ENCODE peak calls at places on chromosomes 6 and 20, in ten cellular contexts. A is thoracic aorta, K is fibroblast of mammary gland, J is body of pancreas, S is cardiac fibroblast, D is stomach, H is astrocyte of the spinal cord, F is mammary epithelial cell, T is GM23338, P is AG04449. C is an unnamed sample.

GRCh38 chr6:151692216-151692615 is 115.3 kb upstream of the ESR1 start:
- DNase-seq in F (no peak), J (no peak), T (no peak), K (peak; percentile 16), P (no peak), S (no peak), H (no peak), D (no peak), A (no peak), C (no peak)

GRCh38 chr6:156787569-156788492 is 10.7 kb downstream of the ARID1B start:
- DNase-seq in T (peak; percentile 31), K (no peak), P (no peak), J (no peak), H (no peak), D (no peak), A (no peak), F (no peak), S (no peak), C (no peak)

GRCh38 chr6:7087066-7087465 is 20.7 kb upstream of the RREB1 start:
- DNase-seq in P (no peak), K (peak; percentile 36), J (no peak), H (peak; percentile 41), D (no peak), S (peak; percentile 42), A (no peak), T (peak; percentile 65), F (no peak), C (peak; percentile 40)

GRCh38 chr20:35190556-35190955 is 18.7 kb downstream of the PROCR start:
- DNase-seq in D (no peak), F (no peak), P (no peak), T (no peak), K (no peak), S (no peak), A (no peak), H (no peak), J (no peak), C (no peak)

GRCh38 chr20:58695084-58695722 is 2.6 kb downstream of the NPEPL1 start:
- DNase-seq in D (no peak), A (no peak), H (no peak), J (no peak), K (no peak), P (no peak), F (no peak), T (no peak), S (no peak), C (no peak)

GRCh38 chr6:56806368-56806767 is 148.5 kb upstream of the BEND6 start:
- DNase-seq in A (no peak), D (no peak), K (no peak), P (no peak), S (no peak), H (no peak), T (no peak), J (no peak), F (no peak), C (peak; percentile 15)

GRCh38 chr6:143060806-143061596 is at the start of gene AIG1:
- DNase-seq in T (peak; percentile 73), P (no peak), K (no peak), F (peak; percentile 75), H (no peak), S (no peak), A (peak; percentile 6), J (peak; percentile 79), D (no peak), C (no peak)

GRCh38 chr6:144334150-144334708 is 49.1 kb downstream of the UTRN start:
- DNase-seq in A (no peak), D (no peak), T (no peak), K (no peak), J (no peak), F (no peak), P (no peak), S (no peak), H (no peak), C (no peak)

GRCh38 chr6:2376429-2377355 is 131.3 kb upstream of the GMDS start:
- DNase-seq in K (peak; percentile 77), A (no peak), P (peak; percentile 53), S (no peak), T (no peak), D (no peak), F (peak; percentile 82), J (no peak), H (peak; percentile 90), C (peak; percentile 86)

GRCh38 chr6:82484737-82485650 is 121.4 kb downstream of the TPBG start:
- DNase-seq in A (no peak), T (no peak), K (no peak), S (no peak), J (no peak), P (no peak), D (no peak), F (no peak), H (no peak), C (no peak)

DNA sequence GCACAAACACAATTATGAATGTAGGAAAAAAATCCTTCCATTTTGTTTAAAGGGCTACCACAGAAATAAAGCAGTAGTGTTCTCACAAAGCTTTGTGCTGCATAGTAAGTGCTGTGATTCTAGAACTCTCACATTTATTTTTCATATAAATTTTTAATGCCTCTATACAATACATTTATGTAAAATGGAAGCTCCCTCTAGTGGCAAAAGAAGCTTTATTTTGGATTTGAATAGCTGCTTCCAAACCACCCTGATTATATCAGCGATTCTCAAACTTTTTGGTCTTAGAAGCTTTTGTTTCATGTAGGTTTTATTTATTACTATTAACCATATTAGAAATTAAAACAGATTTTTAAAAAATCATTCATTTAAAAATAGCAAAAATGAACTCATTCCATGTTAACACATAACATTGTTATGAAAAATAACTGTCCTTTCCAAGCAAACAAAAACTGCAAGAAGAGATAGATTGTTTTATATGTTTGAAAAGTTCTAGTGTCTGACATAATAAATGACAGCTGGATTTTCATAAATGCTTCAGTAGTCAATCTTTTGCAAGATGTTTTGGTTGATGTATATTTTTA is 38.4 kb downstream of the HS3ST5 start:
- DNase-seq in F (peak; percentile 1), J (no peak), S (peak; percentile 43), D (no peak), K (peak; percentile 24), H (peak; percentile 36), A (no peak), P (no peak), T (peak; percentile 50), C (peak; percentile 26)
- TF ChIP-seq CTCF in F (peak; percentile 41), J (peak; percentile 45), S (peak; percentile 47), D (no peak), K (peak; percentile 50), H (peak; percentile 44), A (no peak), P (peak; percentile 20), T (peak; percentile 85), C (peak; percentile 60)

DNA sequence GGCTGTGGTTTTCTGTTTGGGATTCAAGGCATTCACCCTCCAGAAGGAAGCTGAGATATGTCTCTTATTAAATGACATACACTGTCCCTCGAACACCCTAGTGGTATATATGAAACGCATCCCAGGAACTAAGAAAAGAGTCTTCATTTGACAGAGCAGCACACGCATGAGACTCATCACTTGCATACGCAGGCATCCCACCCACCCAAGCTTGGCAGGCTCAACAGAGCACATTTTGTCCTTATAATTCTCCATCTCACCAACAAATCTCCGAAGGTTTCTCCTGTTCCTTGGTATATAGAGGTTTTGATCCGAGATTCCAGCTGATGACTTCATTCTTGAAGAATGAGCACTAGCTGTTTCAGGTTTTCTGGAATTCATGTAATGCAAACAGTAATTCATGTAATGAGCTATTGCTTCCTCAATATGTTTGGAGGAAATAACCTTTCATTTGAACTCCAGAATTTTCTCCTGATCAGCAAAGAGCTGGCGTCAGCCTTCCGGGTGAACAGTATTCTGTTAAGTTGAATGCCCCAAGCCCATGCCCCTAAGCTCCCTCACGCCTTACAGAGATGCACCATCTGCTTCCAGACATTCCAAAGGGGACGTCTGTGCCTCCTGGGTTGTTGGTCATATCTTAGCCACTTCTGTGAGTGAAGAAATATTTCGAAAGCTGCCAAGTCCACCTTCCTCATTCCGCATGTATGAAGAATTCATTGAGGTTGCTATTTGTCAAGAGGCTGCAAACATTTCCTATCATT is 66.0 kb upstream of the CDH4 start:
- DNase-seq in K (peak; percentile 98), P (peak; percentile 86), D (no peak), A (no peak), T (no peak), F (peak; percentile 86), S (peak; percentile 76), J (no peak), H (peak; percentile 94), C (peak; percentile 97)
- H3K4me3 ChIP-seq in K (peak overlapping the region; percentile 2), P (peak overlapping the region; percentile 13), D (no peak overlapping the region), A (no peak overlapping the region), T (no peak overlapping the region), F (no peak overlapping the region), S (no peak overlapping the region), J (no peak overlapping the region), H (no peak overlapping the region), C (no peak overlapping the region)

DNA sequence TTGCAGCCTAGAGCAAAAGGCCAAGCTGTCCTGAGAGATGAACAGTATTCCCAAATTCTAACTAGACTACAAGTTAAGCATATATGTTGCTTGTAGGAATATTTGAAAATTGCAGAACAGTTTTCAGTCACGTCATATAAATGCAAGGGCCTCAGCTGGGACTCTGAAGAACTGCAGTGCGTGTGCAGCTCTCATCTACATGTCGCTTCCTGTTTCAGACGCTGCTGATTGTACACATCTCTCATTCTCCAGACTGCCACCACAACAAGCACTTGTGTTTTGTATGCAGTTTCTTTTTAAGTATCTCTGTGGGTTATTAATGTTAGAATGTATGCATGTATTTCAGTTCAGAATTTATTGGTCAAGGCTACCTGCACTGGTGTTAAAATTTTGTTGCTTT is 119.7 kb downstream of the MAP3K4 start:
- DNase-seq in A (no peak), K (no peak), S (no peak), J (no peak), T (no peak), F (no peak), D (no peak), P (no peak), H (no peak), C (no peak)
- TF ChIP-seq CTCF in A (no peak), K (no peak), S (no peak), J (no peak), T (no peak), F (no peak), D (no peak), P (no peak), H (no peak), C (no peak)

GRCh38 chr20:48357714-48358113 is 470.1 kb downstream of the PREX1 start:
- DNase-seq in K (no peak), P (no peak), F (no peak), T (no peak), S (no peak), H (no peak), A (no peak), D (no peak), J (no peak), C (no peak)

GRCh38 chr20:48364055-48364454 is 463.7 kb downstream of the PREX1 start:
- DNase-seq in P (no peak), T (no peak), D (no peak), J (no peak), S (no peak), K (no peak), A (no peak), F (no peak), H (no peak), C (no peak)

GRCh38 chr20:48358176-48358575 is 469.6 kb downstream of the PREX1 start:
- DNase-seq in D (no peak), H (no peak), P (no peak), J (no peak), T (no peak), K (no peak), F (no peak), S (no peak), A (no peak), C (no peak)

GRCh38 chr20:48360338-48360698 is 467.5 kb downstream of the PREX1 start:
- DNase-seq in H (no peak), F (no peak), A (no peak), T (no peak), S (no peak), D (no peak), P (no peak), J (no peak), K (no peak), C (no peak)

GRCh38 chr20:48359692-48360337 is 468.0 kb downstream of the PREX1 start:
- DNase-seq in J (no peak), P (no peak), T (no peak), A (no peak), D (no peak), S (no peak), H (no peak), F (no peak), K (no peak), C (no peak)
- H3K4me3 ChIP-seq in J (no peak overlapping the region), P (no peak overlapping the region), T (no peak overlapping the region), A (no peak overlapping the region), D (no peak overlapping the region), S (no peak overlapping the region), H (no peak overlapping the region), F (no peak overlapping the region), K (no peak overlapping the region), C (no peak overlapping the region)